ENCODE peak calls at places on chromosomes 11 and 22, in ten cellular contexts. P, U, G, L, W, H, Q, O, K and E are unnamed samples.

GRCh38 chr11:1473011-1473628 is 13.5 kb downstream of the MOB2 start:
- DNase-seq in P (no peak), U (no peak), G (no peak), L (no peak), W (no peak), H (no peak), Q (no peak), O (no peak), K (no peak), E (no peak)

GRCh38 chr22:42642801-42643631 is 2.6 kb upstream of the ATP5MGL start:
- DNase-seq in P (no peak), U (no peak), G (no peak), L (no peak), W (no peak), H (no peak), Q (no peak), O (no peak), K (no peak), E (peak; percentile 31)

GRCh38 chr22:35085621-35086020 is 19.7 kb downstream of the ISX start:
- DNase-seq in P (no peak), U (no peak), G (no peak), L (no peak), W (no peak), H (peak; percentile 64), Q (no peak), O (no peak), K (no peak), E (no peak)

GRCh38 chr11:95089620-95090542 is at the start of gene ENDOD1:
- DNase-seq in P (peak; percentile 65), U (peak; percentile 34), G (peak; percentile 84), L (peak; percentile 86), W (peak; percentile 89), H (peak; percentile 65), Q (no peak), O (peak; percentile 87), K (peak; percentile 63), E (peak; percentile 94)

GRCh38 chr22:29706493-29706892 is 13.3 kb upstream of the CABP7 start:
- DNase-seq in P (no peak), U (no peak), G (no peak), L (no peak), W (no peak), H (no peak), Q (no peak), O (no peak), K (no peak), E (peak; percentile 55)

GRCh38 chr22:30390974-30391691 is 3.9 kb upstream of the RNF215 start:
- DNase-seq in P (peak; percentile 57), U (peak; percentile 26), G (peak; percentile 83), L (peak; percentile 75), W (peak; percentile 80), H (peak; percentile 47), Q (peak; percentile 84), O (peak; percentile 75), K (no peak), E (peak; percentile 75)

GRCh38 chr11:90234977-90235376 is 12.1 kb upstream of the CHORDC1 start:
- DNase-seq in P (no peak), U (no peak), G (no peak), L (no peak), W (no peak), H (no peak), Q (no peak), O (no peak), K (no peak), E (no peak)

GRCh38 chr11:6633422-6634408 is 14.5 kb upstream of the TPP1 start:
- DNase-seq in P (no peak), U (no peak), G (no peak), L (no peak), W (no peak), H (no peak), Q (no peak), O (no peak), K (no peak), E (no peak)

GRCh38 chr11:68532719-68533369 is 72.3 kb downstream of the PPP6R3 start:
- DNase-seq in P (no peak), U (no peak), G (no peak), L (no peak), W (no peak), H (no peak), Q (no peak), O (no peak), K (no peak), E (no peak)